ENCODE peak calls at places on chromosome 9, in nine cellular contexts. One of them, this sample, is unnamed.

GRCh38 chr9:84139296-84140100 is 158.9 kb downstream of the RMI1 start:
- DNase-seq in neural progenitor cell: no peak
- DNase-seq in suprapubic skin: no peak
- DNase-seq in pancreas: peak; percentile 44
- DNase-seq in fibroblast of the aortic adventitia: peak; percentile 65
- DNase-seq in GM12865: peak; percentile 55
- DNase-seq in HCT116: no peak
- DNase-seq in fibroblast of lung: peak; percentile 44
- DNase-seq in HL-60: no peak
- DNase-seq in this sample: no peak

GRCh38 chr9:127921592-127922120 is 4.8 kb upstream of the ST6GALNAC4 start:
- DNase-seq in fibroblast of lung: no peak
- DNase-seq in fibroblast of the aortic adventitia: peak; percentile 66
- DNase-seq in HCT116: no peak
- DNase-seq in GM12865: peak; percentile 73
- DNase-seq in suprapubic skin: peak; percentile 90
- DNase-seq in pancreas: no peak
- DNase-seq in neural progenitor cell: peak; percentile 77
- DNase-seq in HL-60: no peak
- DNase-seq in this sample: peak; percentile 94

GRCh38 chr9:87392091-87392490 is 105.6 kb upstream of the DAPK1 start:
- DNase-seq in HL-60: no peak
- DNase-seq in neural progenitor cell: no peak
- DNase-seq in fibroblast of lung: no peak
- DNase-seq in GM12865: no peak
- DNase-seq in pancreas: no peak
- DNase-seq in suprapubic skin: no peak
- DNase-seq in HCT116: no peak
- DNase-seq in fibroblast of the aortic adventitia: no peak
- DNase-seq in this sample: no peak

GRCh38 chr9:95107001-95107749 is 210.3 kb downstream of the FANCC start:
- DNase-seq in HL-60: no peak
- DNase-seq in GM12865: no peak
- DNase-seq in suprapubic skin: peak; percentile 59
- DNase-seq in pancreas: no peak
- DNase-seq in fibroblast of the aortic adventitia: peak; percentile 77
- DNase-seq in fibroblast of lung: peak; percentile 94
- DNase-seq in neural progenitor cell: no peak
- DNase-seq in HCT116: no peak
- DNase-seq in this sample: no peak

GRCh38 chr9:19231126-19232035 is 888 bp downstream of the DENND4C start:
- DNase-seq in pancreas: peak; percentile 55
- DNase-seq in fibroblast of lung: peak; percentile 26
- DNase-seq in GM12865: peak; percentile 37
- DNase-seq in fibroblast of the aortic adventitia: peak; percentile 25
- DNase-seq in neural progenitor cell: peak; percentile 50
- DNase-seq in suprapubic skin: peak; percentile 82
- DNase-seq in HCT116: no peak
- DNase-seq in HL-60: no peak
- DNase-seq in this sample: peak; percentile 89

GRCh38 chr9:111825468-111826145 is 30.9 kb upstream of the SHOC1 start:
- DNase-seq in pancreas: no peak
- DNase-seq in suprapubic skin: no peak
- DNase-seq in neural progenitor cell: no peak
- DNase-seq in fibroblast of the aortic adventitia: peak; percentile 27
- DNase-seq in HL-60: no peak
- DNase-seq in HCT116: no peak
- DNase-seq in GM12865: no peak
- DNase-seq in fibroblast of lung: peak; percentile 29
- DNase-seq in this sample: no peak

GRCh38 chr9:124513374-124513994 is 6.3 kb upstream of the NR5A1 start:
- DNase-seq in pancreas: no peak
- DNase-seq in suprapubic skin: no peak
- DNase-seq in fibroblast of lung: no peak
- DNase-seq in GM12865: no peak
- DNase-seq in fibroblast of the aortic adventitia: no peak
- DNase-seq in HCT116: no peak
- DNase-seq in HL-60: peak; percentile 46
- DNase-seq in neural progenitor cell: no peak
- DNase-seq in this sample: no peak

GRCh38 chr9:118577121-118577520 is 792.1 kb downstream of the BRINP1 start:
- DNase-seq in fibroblast of the aortic adventitia: peak; percentile 60
- DNase-seq in GM12865: no peak
- DNase-seq in neural progenitor cell: no peak
- DNase-seq in pancreas: no peak
- DNase-seq in HCT116: no peak
- DNase-seq in suprapubic skin: no peak
- DNase-seq in fibroblast of lung: peak; percentile 79
- DNase-seq in HL-60: no peak
- DNase-seq in this sample: no peak

GRCh38 chr9:14251146-14252071 is 62.5 kb downstream of the NFIB start:
- DNase-seq in fibroblast of the aortic adventitia: peak; percentile 94
- DNase-seq in HL-60: no peak
- DNase-seq in HCT116: peak; percentile 7
- DNase-seq in suprapubic skin: peak; percentile 85
- DNase-seq in pancreas: peak; percentile 92
- DNase-seq in neural progenitor cell: peak; percentile 29
- DNase-seq in GM12865: no peak
- DNase-seq in fibroblast of lung: peak; percentile 92
- DNase-seq in this sample: no peak

GRCh38 chr9:38309324-38310195 is 82.9 kb upstream of the ALDH1B1 start:
- DNase-seq in neural progenitor cell: peak; percentile 19
- DNase-seq in HCT116: no peak
- DNase-seq in fibroblast of the aortic adventitia: peak; percentile 27
- DNase-seq in GM12865: no peak
- DNase-seq in fibroblast of lung: peak; percentile 78
- DNase-seq in HL-60: no peak
- DNase-seq in suprapubic skin: no peak
- DNase-seq in pancreas: no peak
- DNase-seq in this sample: no peak

GRCh38 chr9:5492965-5493364 is 17.4 kb upstream of the PDCD1LG2 start:
- DNase-seq in neural progenitor cell: no peak
- DNase-seq in fibroblast of the aortic adventitia: no peak
- DNase-seq in suprapubic skin: no peak
- DNase-seq in HCT116: no peak
- DNase-seq in GM12865: peak; percentile 48
- DNase-seq in pancreas: no peak
- DNase-seq in HL-60: no peak
- DNase-seq in fibroblast of lung: no peak
- DNase-seq in this sample: no peak

GRCh38 chr9:113463418-113464285 is at the start of gene RGS3:
- DNase-seq in suprapubic skin: no peak
- DNase-seq in fibroblast of the aortic adventitia: no peak
- DNase-seq in pancreas: peak; percentile 83
- DNase-seq in HL-60: no peak
- DNase-seq in fibroblast of lung: peak; percentile 43
- DNase-seq in HCT116: peak; percentile 42
- DNase-seq in GM12865: peak; percentile 72
- DNase-seq in neural progenitor cell: peak; percentile 94
- DNase-seq in this sample: no peak

GRCh38 chr9:120343416-120343815 is 236.6 kb downstream of the CDK5RAP2 start:
- DNase-seq in neural progenitor cell: no peak
- DNase-seq in fibroblast of lung: no peak
- DNase-seq in GM12865: no peak
- DNase-seq in HCT116: no peak
- DNase-seq in pancreas: no peak
- DNase-seq in fibroblast of the aortic adventitia: no peak
- DNase-seq in suprapubic skin: no peak
- DNase-seq in HL-60: no peak
- DNase-seq in this sample: no peak

DNA sequence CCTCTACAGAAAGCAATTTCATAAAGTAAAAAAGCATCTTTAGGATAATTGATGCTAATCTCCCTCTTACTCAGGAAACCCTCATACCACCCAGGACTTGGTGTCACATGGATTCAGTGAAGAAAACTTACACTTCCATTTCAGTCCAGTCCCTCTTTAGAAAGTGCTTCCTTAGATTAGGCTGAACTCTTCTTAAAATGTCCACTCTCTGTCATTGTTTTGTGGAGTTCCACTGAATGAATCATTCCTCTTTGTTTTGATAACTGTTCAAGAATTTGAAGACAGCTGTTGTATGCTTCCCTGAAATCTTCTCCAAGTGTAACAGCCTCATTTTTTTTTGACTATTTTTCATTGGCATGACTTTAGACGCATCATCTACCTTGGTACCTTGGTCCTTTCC is 144.0 kb upstream of the ZNF462 start:
- DNase-seq in pancreas: no peak
- DNase-seq in suprapubic skin: no peak
- DNase-seq in fibroblast of the aortic adventitia: no peak
- DNase-seq in fibroblast of lung: peak; percentile 69
- DNase-seq in neural progenitor cell: no peak
- DNase-seq in HCT116: no peak
- DNase-seq in HL-60: no peak
- DNase-seq in GM12865: no peak
- DNase-seq in this sample: no peak
- H3K4me3 ChIP-seq in pancreas: no peak overlapping the region
- H3K4me3 ChIP-seq in suprapubic skin: no peak overlapping the region
- H3K4me3 ChIP-seq in fibroblast of the aortic adventitia: no peak overlapping the region
- H3K4me3 ChIP-seq in fibroblast of lung: no peak overlapping the region
- H3K4me3 ChIP-seq in neural progenitor cell: no peak overlapping the region
- H3K4me3 ChIP-seq in HCT116: no peak overlapping the region
- H3K4me3 ChIP-seq in HL-60: no peak overlapping the region
- H3K4me3 ChIP-seq in GM12865: no peak overlapping the region
- H3K4me3 ChIP-seq in this sample: no peak overlapping the region

DNA sequence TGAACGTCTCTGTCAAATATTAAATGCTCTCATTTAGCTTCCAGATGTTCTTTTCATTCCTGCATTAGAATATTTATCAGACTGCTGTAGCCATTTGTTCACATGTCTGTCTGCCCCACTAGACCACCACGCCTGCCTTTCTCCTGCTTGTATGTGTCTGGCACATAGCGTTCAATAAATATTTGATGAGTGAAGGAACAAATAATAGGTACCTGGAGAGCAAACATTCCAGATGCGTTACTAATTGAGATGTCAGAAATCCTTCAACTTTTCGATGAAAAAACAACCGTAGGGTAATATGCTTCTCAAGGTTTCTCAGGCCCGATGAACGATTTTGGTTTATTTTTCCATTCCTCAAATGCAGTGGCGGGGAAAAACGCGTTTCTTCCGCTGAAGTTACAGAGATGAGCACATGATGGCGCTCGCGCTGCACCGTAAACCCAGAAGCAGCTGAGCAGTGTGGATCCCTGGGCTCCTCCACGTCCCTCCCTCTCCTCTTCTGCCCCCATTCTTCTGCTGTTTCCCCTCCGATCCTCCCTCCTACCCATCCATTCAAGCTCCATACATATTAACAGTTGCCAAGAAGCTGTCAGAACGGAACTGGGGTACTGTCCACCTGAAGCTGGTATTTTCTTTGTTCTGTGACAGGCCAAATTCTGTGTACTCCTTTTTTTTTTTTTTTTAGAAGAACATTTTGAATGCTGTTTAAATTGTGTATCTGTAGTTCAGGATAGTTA is 245.4 kb downstream of the MPDZ start:
- DNase-seq in suprapubic skin: no peak
- DNase-seq in GM12865: peak; percentile 40
- DNase-seq in neural progenitor cell: peak; percentile 83
- DNase-seq in fibroblast of lung: peak; percentile 56
- DNase-seq in fibroblast of the aortic adventitia: peak; percentile 79
- DNase-seq in HL-60: no peak
- DNase-seq in HCT116: peak; percentile 51
- DNase-seq in pancreas: peak; percentile 39
- DNase-seq in this sample: no peak
- H3K4me3 ChIP-seq in suprapubic skin: peak overlapping the region; percentile 22
- H3K4me3 ChIP-seq in GM12865: no peak overlapping the region
- H3K4me3 ChIP-seq in neural progenitor cell: no peak overlapping the region
- H3K4me3 ChIP-seq in fibroblast of lung: peak overlapping the region; percentile 62
- H3K4me3 ChIP-seq in fibroblast of the aortic adventitia: peak overlapping the region; percentile 62
- H3K4me3 ChIP-seq in HL-60: no peak overlapping the region
- H3K4me3 ChIP-seq in HCT116: no peak overlapping the region
- H3K4me3 ChIP-seq in pancreas: no peak overlapping the region
- H3K4me3 ChIP-seq in this sample: no peak overlapping the region

GRCh38 chr9:79360387-79361347 is 211.1 kb upstream of the TLE4 start:
- DNase-seq in pancreas: no peak
- DNase-seq in suprapubic skin: no peak
- DNase-seq in HCT116: no peak
- DNase-seq in fibroblast of the aortic adventitia: peak; percentile 3
- DNase-seq in HL-60: no peak
- DNase-seq in fibroblast of lung: peak; percentile 85
- DNase-seq in neural progenitor cell: no peak
- DNase-seq in GM12865: no peak
- DNase-seq in this sample: no peak

GRCh38 chr9:79357185-79357584 is 214.6 kb upstream of the TLE4 start:
- DNase-seq in suprapubic skin: no peak
- DNase-seq in pancreas: no peak
- DNase-seq in HCT116: no peak
- DNase-seq in fibroblast of the aortic adventitia: no peak
- DNase-seq in neural progenitor cell: no peak
- DNase-seq in fibroblast of lung: no peak
- DNase-seq in HL-60: no peak
- DNase-seq in GM12865: no peak
- DNase-seq in this sample: no peak

GRCh38 chr9:79357620-79358019 is 214.1 kb upstream of the TLE4 start:
- DNase-seq in pancreas: peak; percentile 22
- DNase-seq in GM12865: no peak
- DNase-seq in fibroblast of lung: no peak
- DNase-seq in suprapubic skin: no peak
- DNase-seq in HL-60: peak; percentile 1
- DNase-seq in HCT116: no peak
- DNase-seq in neural progenitor cell: no peak
- DNase-seq in fibroblast of the aortic adventitia: no peak
- DNase-seq in this sample: no peak

GRCh38 chr9:79362100-79363081 is 209.4 kb upstream of the TLE4 start:
- DNase-seq in fibroblast of lung: peak; percentile 64
- DNase-seq in HL-60: no peak
- DNase-seq in suprapubic skin: no peak
- DNase-seq in neural progenitor cell: no peak
- DNase-seq in GM12865: no peak
- DNase-seq in HCT116: no peak
- DNase-seq in pancreas: no peak
- DNase-seq in fibroblast of the aortic adventitia: no peak
- DNase-seq in this sample: no peak
- H3K4me3 ChIP-seq in fibroblast of lung: no peak overlapping the region
- H3K4me3 ChIP-seq in HL-60: no peak overlapping the region
- H3K4me3 ChIP-seq in suprapubic skin: no peak overlapping the region
- H3K4me3 ChIP-seq in neural progenitor cell: no peak overlapping the region
- H3K4me3 ChIP-seq in GM12865: no peak overlapping the region
- H3K4me3 ChIP-seq in HCT116: no peak overlapping the region
- H3K4me3 ChIP-seq in pancreas: no peak overlapping the region
- H3K4me3 ChIP-seq in fibroblast of the aortic adventitia: no peak overlapping the region
- H3K4me3 ChIP-seq in this sample: no peak overlapping the region

DNA sequence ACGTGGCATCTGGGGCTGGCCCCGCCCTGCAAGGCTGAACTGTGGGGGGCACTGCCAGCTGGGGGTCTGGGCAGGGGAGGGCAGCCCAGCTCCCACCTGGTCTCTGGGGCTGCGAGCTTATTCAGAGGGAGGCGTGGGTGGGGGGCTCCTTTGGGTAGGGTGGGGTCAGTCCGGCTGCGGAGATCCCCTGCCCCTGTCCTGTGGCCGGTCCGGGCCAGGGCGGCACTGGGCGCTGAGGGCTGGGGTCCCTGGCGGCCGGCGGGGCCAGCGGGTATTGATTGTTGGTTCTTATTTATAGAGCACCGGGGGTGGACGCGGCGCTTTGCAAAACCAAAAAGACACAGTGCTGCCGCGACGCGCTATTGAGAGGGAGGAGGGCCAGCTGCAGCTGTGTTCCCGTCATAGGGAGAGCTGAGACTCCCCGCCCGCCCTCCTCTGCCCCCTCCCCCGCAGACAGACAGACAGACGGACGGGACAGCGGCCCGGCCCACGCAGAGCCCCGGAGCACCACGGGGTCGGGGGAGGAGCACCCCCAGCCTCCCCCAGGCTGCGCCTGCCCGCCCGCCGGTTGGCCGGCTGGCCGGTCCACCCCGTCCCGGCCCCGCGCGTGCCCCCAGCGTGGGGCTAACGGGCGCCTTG is 2.6 kb downstream of the LRRC26 start:
- DNase-seq in HCT116: no peak
- DNase-seq in neural progenitor cell: no peak
- DNase-seq in suprapubic skin: no peak
- DNase-seq in HL-60: no peak
- DNase-seq in fibroblast of lung: no peak
- DNase-seq in fibroblast of the aortic adventitia: no peak
- DNase-seq in pancreas: no peak
- DNase-seq in GM12865: no peak
- DNase-seq in this sample: no peak
- H3K4me3 ChIP-seq in HCT116: no peak overlapping the region
- H3K4me3 ChIP-seq in neural progenitor cell: peak overlapping the region; percentile 52
- H3K4me3 ChIP-seq in suprapubic skin: peak overlapping the region; percentile 50
- H3K4me3 ChIP-seq in HL-60: no peak overlapping the region
- H3K4me3 ChIP-seq in fibroblast of lung: no peak overlapping the region
- H3K4me3 ChIP-seq in fibroblast of the aortic adventitia: no peak overlapping the region
- H3K4me3 ChIP-seq in pancreas: no peak overlapping the region
- H3K4me3 ChIP-seq in GM12865: no peak overlapping the region
- H3K4me3 ChIP-seq in this sample: no peak overlapping the region

This sample was measured in spleen.